ENCODE peak calls at places on chromosomes 11 and 22, in nine cellular contexts. One of them, this sample, is unnamed. For H3K27me3, the result is how much of the 10 kb centered on the place peaks cover.

GRCh38 chr11:80815752-80816453 is 1375.1 kb upstream of the TENM4 start:
- DNase-seq in ovary: no peak
- DNase-seq in brain microvascular endothelial cell: peak
- DNase-seq in stomach: no peak
- DNase-seq in cardiac muscle cell: peak
- DNase-seq in Panc1: no peak
- DNase-seq in endothelial cell of umbilical vein: peak
- DNase-seq in adrenal gland: no peak
- DNase-seq in CD8-positive, alpha-beta T cell: no peak
- DNase-seq in this sample: peak

GRCh38 chr11:47786373-47786772 is 19.2 kb upstream of the FNBP4 start:
- DNase-seq in ovary: no peak
- DNase-seq in CD8-positive, alpha-beta T cell: no peak
- DNase-seq in Panc1: no peak
- DNase-seq in endothelial cell of umbilical vein: no peak
- DNase-seq in brain microvascular endothelial cell: no peak
- DNase-seq in cardiac muscle cell: peak
- DNase-seq in adrenal gland: peak
- DNase-seq in stomach: no peak
- DNase-seq in this sample: peak

GRCh38 chr11:85705805-85706204 is 19.8 kb upstream of the CCDC89 start:
- DNase-seq in CD8-positive, alpha-beta T cell: no peak
- DNase-seq in brain microvascular endothelial cell: no peak
- DNase-seq in stomach: no peak
- DNase-seq in cardiac muscle cell: no peak
- DNase-seq in endothelial cell of umbilical vein: no peak
- DNase-seq in ovary: no peak
- DNase-seq in adrenal gland: no peak
- DNase-seq in Panc1: no peak
- DNase-seq in this sample: no peak

GRCh38 chr11:102345923-102346322 is 1.1 kb upstream of the BIRC2 start:
- DNase-seq in endothelial cell of umbilical vein: peak
- DNase-seq in cardiac muscle cell: peak
- DNase-seq in Panc1: peak
- DNase-seq in CD8-positive, alpha-beta T cell: no peak
- DNase-seq in brain microvascular endothelial cell: peak
- DNase-seq in ovary: no peak
- DNase-seq in stomach: no peak
- DNase-seq in adrenal gland: no peak
- DNase-seq in this sample: peak

GRCh38 chr22:39898997-39899396 is 1.9 kb upstream of the GRAP2 start:
- DNase-seq in CD8-positive, alpha-beta T cell: no peak
- DNase-seq in endothelial cell of umbilical vein: no peak
- DNase-seq in adrenal gland: no peak
- DNase-seq in ovary: no peak
- DNase-seq in brain microvascular endothelial cell: no peak
- DNase-seq in stomach: no peak
- DNase-seq in Panc1: no peak
- DNase-seq in cardiac muscle cell: no peak
- DNase-seq in this sample: no peak

GRCh38 chr11:69394234-69394891 is 87.1 kb upstream of the LINC01488 start:
- DNase-seq in brain microvascular endothelial cell: no peak
- DNase-seq in Panc1: no peak
- DNase-seq in endothelial cell of umbilical vein: no peak
- DNase-seq in stomach: no peak
- DNase-seq in cardiac muscle cell: no peak
- DNase-seq in adrenal gland: no peak
- DNase-seq in ovary: no peak
- DNase-seq in CD8-positive, alpha-beta T cell: no peak
- DNase-seq in this sample: no peak

GRCh38 chr11:47466201-47466600 is 17.3 kb upstream of the RAPSN start:
- DNase-seq in cardiac muscle cell: peak
- DNase-seq in Panc1: no peak
- DNase-seq in adrenal gland: no peak
- DNase-seq in endothelial cell of umbilical vein: peak
- DNase-seq in stomach: no peak
- DNase-seq in ovary: no peak
- DNase-seq in brain microvascular endothelial cell: no peak
- DNase-seq in CD8-positive, alpha-beta T cell: no peak
- DNase-seq in this sample: no peak

GRCh38 chr22:46036558-46037408 is 59.8 kb upstream of the WNT7B start:
- DNase-seq in cardiac muscle cell: peak
- DNase-seq in endothelial cell of umbilical vein: peak
- DNase-seq in adrenal gland: peak
- DNase-seq in Panc1: no peak
- DNase-seq in ovary: no peak
- DNase-seq in stomach: peak
- DNase-seq in CD8-positive, alpha-beta T cell: no peak
- DNase-seq in brain microvascular endothelial cell: no peak
- DNase-seq in this sample: peak

GRCh38 chr11:3091081-3091845 is 34.0 kb upstream of the CARS1 start:
- DNase-seq in stomach: no peak
- DNase-seq in ovary: peak
- DNase-seq in CD8-positive, alpha-beta T cell: no peak
- DNase-seq in adrenal gland: no peak
- DNase-seq in brain microvascular endothelial cell: no peak
- DNase-seq in Panc1: no peak
- DNase-seq in endothelial cell of umbilical vein: no peak
- DNase-seq in cardiac muscle cell: no peak
- DNase-seq in this sample: no peak

GRCh38 chr11:69120096-69120875 is 35.4 kb upstream of the SMIM38 start:
- DNase-seq in adrenal gland: no peak
- DNase-seq in ovary: no peak
- DNase-seq in CD8-positive, alpha-beta T cell: no peak
- DNase-seq in stomach: no peak
- DNase-seq in brain microvascular endothelial cell: no peak
- DNase-seq in cardiac muscle cell: no peak
- DNase-seq in Panc1: no peak
- DNase-seq in endothelial cell of umbilical vein: no peak
- DNase-seq in this sample: no peak

GRCh38 chr11:109940816-109941215 is 152.4 kb upstream of the ZC3H12C start:
- DNase-seq in brain microvascular endothelial cell: peak
- DNase-seq in Panc1: peak
- DNase-seq in ovary: no peak
- DNase-seq in cardiac muscle cell: peak
- DNase-seq in stomach: no peak
- DNase-seq in adrenal gland: no peak
- DNase-seq in endothelial cell of umbilical vein: peak
- DNase-seq in CD8-positive, alpha-beta T cell: no peak
- DNase-seq in this sample: peak

GRCh38 chr22:41535244-41535643 is 9.0 kb downstream of the POLR3H start:
- DNase-seq in Panc1: no peak
- DNase-seq in CD8-positive, alpha-beta T cell: no peak
- DNase-seq in ovary: no peak
- DNase-seq in stomach: no peak
- DNase-seq in endothelial cell of umbilical vein: no peak
- DNase-seq in brain microvascular endothelial cell: no peak
- DNase-seq in adrenal gland: no peak
- DNase-seq in cardiac muscle cell: no peak
- DNase-seq in this sample: peak

GRCh38 chr11:57460017-57460755 is at the start of gene RTN4RL2:
- DNase-seq in CD8-positive, alpha-beta T cell: no peak
- DNase-seq in brain microvascular endothelial cell: peak
- DNase-seq in adrenal gland: no peak
- DNase-seq in cardiac muscle cell: peak
- DNase-seq in Panc1: no peak
- DNase-seq in endothelial cell of umbilical vein: peak
- DNase-seq in ovary: no peak
- DNase-seq in stomach: no peak
- DNase-seq in this sample: no peak

GRCh38 chr22:17087176-17088131 is 2.7 kb downstream of the IL17RA start:
- DNase-seq in cardiac muscle cell: peak
- DNase-seq in adrenal gland: no peak
- DNase-seq in Panc1: no peak
- DNase-seq in endothelial cell of umbilical vein: no peak
- DNase-seq in brain microvascular endothelial cell: peak
- DNase-seq in ovary: no peak
- DNase-seq in stomach: no peak
- DNase-seq in CD8-positive, alpha-beta T cell: no peak
- DNase-seq in this sample: no peak

GRCh38 chr11:134752964-134753804 is 341.1 kb upstream of the B3GAT1 start:
- DNase-seq in endothelial cell of umbilical vein: no peak
- DNase-seq in Panc1: no peak
- DNase-seq in brain microvascular endothelial cell: no peak
- DNase-seq in ovary: no peak
- DNase-seq in adrenal gland: no peak
- DNase-seq in CD8-positive, alpha-beta T cell: no peak
- DNase-seq in cardiac muscle cell: no peak
- DNase-seq in stomach: no peak
- DNase-seq in this sample: no peak

GRCh38 chr11:119983240-119983732 is 154.6 kb downstream of the TRIM29 start:
- DNase-seq in CD8-positive, alpha-beta T cell: no peak
- DNase-seq in brain microvascular endothelial cell: no peak
- DNase-seq in Panc1: no peak
- DNase-seq in endothelial cell of umbilical vein: no peak
- DNase-seq in stomach: no peak
- DNase-seq in ovary: no peak
- DNase-seq in cardiac muscle cell: no peak
- DNase-seq in adrenal gland: no peak
- DNase-seq in this sample: no peak

GRCh38 chr11:11148104-11148509 is 204.9 kb downstream of the CSNK2A3 start:
- DNase-seq in Panc1: no peak
- DNase-seq in cardiac muscle cell: peak
- DNase-seq in CD8-positive, alpha-beta T cell: no peak
- DNase-seq in ovary: peak
- DNase-seq in brain microvascular endothelial cell: peak
- DNase-seq in stomach: no peak
- DNase-seq in endothelial cell of umbilical vein: no peak
- DNase-seq in adrenal gland: no peak
- DNase-seq in this sample: peak
- TF ChIP-seq CTCF in Panc1: no peak
- TF ChIP-seq CTCF in cardiac muscle cell: peak
- TF ChIP-seq CTCF in CD8-positive, alpha-beta T cell: no peak
- TF ChIP-seq CTCF in ovary: no peak
- TF ChIP-seq CTCF in brain microvascular endothelial cell: peak
- TF ChIP-seq CTCF in stomach: no peak
- TF ChIP-seq CTCF in endothelial cell of umbilical vein: no peak
- TF ChIP-seq CTCF in adrenal gland: no peak
- TF ChIP-seq CTCF in this sample: peak

DNA sequence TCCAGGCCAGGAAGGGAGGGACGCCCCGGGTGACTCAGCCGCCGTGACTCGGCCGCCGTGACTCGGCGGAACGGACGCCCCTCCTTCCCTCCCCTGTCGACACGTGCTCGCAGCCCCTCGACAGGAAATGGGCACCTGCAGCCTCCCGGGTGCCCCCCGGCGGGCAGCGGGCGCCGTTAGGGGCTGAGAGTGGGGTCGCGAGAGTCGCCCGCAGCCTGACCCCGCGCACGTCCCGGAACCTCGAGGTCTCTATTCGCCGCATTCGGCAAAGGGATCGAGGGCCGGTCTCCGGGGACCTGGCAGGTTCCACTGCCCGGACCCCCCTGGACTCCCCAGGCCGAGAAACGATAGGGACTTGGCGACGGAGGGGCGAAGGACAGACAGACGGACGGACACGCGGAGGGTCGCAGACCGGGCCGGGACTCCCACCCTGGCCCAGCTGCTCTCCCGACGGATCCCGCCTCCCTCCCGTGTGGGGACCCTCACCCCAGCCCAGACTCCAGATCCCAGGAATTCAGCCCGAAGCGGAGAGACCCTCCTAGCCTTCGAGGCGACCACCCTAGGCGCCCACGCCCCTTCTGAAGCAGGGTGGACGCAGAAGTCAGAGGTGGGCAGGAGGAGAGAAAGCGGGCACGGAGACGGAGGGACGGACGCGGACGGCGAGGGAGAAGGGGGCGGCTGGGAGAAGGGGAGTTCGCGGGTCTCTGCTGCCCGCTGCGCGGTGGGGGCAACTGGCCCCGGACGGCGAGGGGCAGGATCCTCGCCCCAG is 648 bp downstream of the FOSL1 start:
- DNase-seq in Panc1: no peak
- DNase-seq in cardiac muscle cell: peak
- DNase-seq in adrenal gland: peak
- DNase-seq in brain microvascular endothelial cell: peak
- DNase-seq in stomach: peak
- DNase-seq in ovary: peak
- DNase-seq in endothelial cell of umbilical vein: peak
- DNase-seq in CD8-positive, alpha-beta T cell: no peak
- DNase-seq in this sample: no peak
- H3K27me3 ChIP-seq in Panc1: under half
- H3K27me3 ChIP-seq in cardiac muscle cell: half or more
- H3K27me3 ChIP-seq in adrenal gland: under half
- H3K27me3 ChIP-seq in brain microvascular endothelial cell: under half
- H3K27me3 ChIP-seq in stomach: under half
- H3K27me3 ChIP-seq in ovary: under half
- H3K27me3 ChIP-seq in endothelial cell of umbilical vein: under half
- H3K27me3 ChIP-seq in CD8-positive, alpha-beta T cell: under half
- H3K27me3 ChIP-seq in this sample: under half

GRCh38 chr11:118895093-118896039 is 11.7 kb downstream of the CXCR5 start:
- DNase-seq in CD8-positive, alpha-beta T cell: peak
- DNase-seq in adrenal gland: no peak
- DNase-seq in stomach: no peak
- DNase-seq in ovary: peak
- DNase-seq in endothelial cell of umbilical vein: no peak
- DNase-seq in cardiac muscle cell: no peak
- DNase-seq in brain microvascular endothelial cell: no peak
- DNase-seq in Panc1: no peak
- DNase-seq in this sample: no peak
- TF ChIP-seq CTCF in CD8-positive, alpha-beta T cell: no peak
- TF ChIP-seq CTCF in adrenal gland: no peak
- TF ChIP-seq CTCF in stomach: no peak
- TF ChIP-seq CTCF in ovary: no peak
- TF ChIP-seq CTCF in endothelial cell of umbilical vein: no peak
- TF ChIP-seq CTCF in cardiac muscle cell: no peak
- TF ChIP-seq CTCF in brain microvascular endothelial cell: no peak
- TF ChIP-seq CTCF in Panc1: no peak
- TF ChIP-seq CTCF in this sample: no peak

GRCh38 chr22:50550395-50550794 is 4.7 kb downstream of the KLHDC7B start:
- DNase-seq in stomach: no peak
- DNase-seq in endothelial cell of umbilical vein: no peak
- DNase-seq in Panc1: no peak
- DNase-seq in ovary: no peak
- DNase-seq in cardiac muscle cell: no peak
- DNase-seq in brain microvascular endothelial cell: no peak
- DNase-seq in CD8-positive, alpha-beta T cell: no peak
- DNase-seq in adrenal gland: no peak
- DNase-seq in this sample: no peak
- H3K27me3 ChIP-seq in stomach: under half
- H3K27me3 ChIP-seq in endothelial cell of umbilical vein: under half
- H3K27me3 ChIP-seq in Panc1: under half
- H3K27me3 ChIP-seq in ovary: under half
- H3K27me3 ChIP-seq in cardiac muscle cell: under half
- H3K27me3 ChIP-seq in brain microvascular endothelial cell: under half
- H3K27me3 ChIP-seq in CD8-positive, alpha-beta T cell: under half
- H3K27me3 ChIP-seq in adrenal gland: under half
- H3K27me3 ChIP-seq in this sample: under half